ENCODE peak calls at places on chromosome 2, in eight cellular contexts. One of them, this sample, is unnamed.

GRCh38 chr2:44713170-44713569 is 228.3 kb upstream of the SIX3 start:
- DNase-seq in PC-3: no peak
- DNase-seq in Peyer's patch: no peak
- DNase-seq in mucosa of descending colon: peak
- DNase-seq in activated CD4-positive, CD25-positive, alpha-beta regulatory T cell treated with anti-CD3 and anti-CD28 coated beads, Interleukin-2, amount 50 U/mL, for 72 hours: no peak
- DNase-seq in ELR: no peak
- DNase-seq in astrocyte of the cerebellum: no peak
- DNase-seq in amygdala: no peak
- DNase-seq in this sample: no peak

GRCh38 chr2:172743143-172743542 is 7.5 kb downstream of the RAPGEF4 start:
- DNase-seq in PC-3: no peak
- DNase-seq in Peyer's patch: no peak
- DNase-seq in mucosa of descending colon: no peak
- DNase-seq in activated CD4-positive, CD25-positive, alpha-beta regulatory T cell treated with anti-CD3 and anti-CD28 coated beads, Interleukin-2, amount 50 U/mL, for 72 hours: no peak
- DNase-seq in ELR: no peak
- DNase-seq in astrocyte of the cerebellum: no peak
- DNase-seq in amygdala: no peak
- DNase-seq in this sample: no peak

GRCh38 chr2:168120730-168121129 is 126.7 kb downstream of the STK39 start:
- DNase-seq in PC-3: peak
- DNase-seq in Peyer's patch: no peak
- DNase-seq in mucosa of descending colon: no peak
- DNase-seq in activated CD4-positive, CD25-positive, alpha-beta regulatory T cell treated with anti-CD3 and anti-CD28 coated beads, Interleukin-2, amount 50 U/mL, for 72 hours: no peak
- DNase-seq in ELR: peak
- DNase-seq in astrocyte of the cerebellum: no peak
- DNase-seq in amygdala: no peak
- DNase-seq in this sample: no peak

GRCh38 chr2:127225186-127225960 is 5.3 kb upstream of the CYP27C1 start:
- DNase-seq in PC-3: peak
- DNase-seq in Peyer's patch: no peak
- DNase-seq in mucosa of descending colon: no peak
- DNase-seq in activated CD4-positive, CD25-positive, alpha-beta regulatory T cell treated with anti-CD3 and anti-CD28 coated beads, Interleukin-2, amount 50 U/mL, for 72 hours: no peak
- DNase-seq in ELR: peak
- DNase-seq in astrocyte of the cerebellum: peak
- DNase-seq in amygdala: no peak
- DNase-seq in this sample: peak

GRCh38 chr2:231245253-231246094 is 47.0 kb downstream of the ARMC9 start:
- DNase-seq in PC-3: peak
- DNase-seq in Peyer's patch: no peak
- DNase-seq in mucosa of descending colon: peak
- DNase-seq in activated CD4-positive, CD25-positive, alpha-beta regulatory T cell treated with anti-CD3 and anti-CD28 coated beads, Interleukin-2, amount 50 U/mL, for 72 hours: no peak
- DNase-seq in ELR: peak
- DNase-seq in astrocyte of the cerebellum: no peak
- DNase-seq in amygdala: no peak
- DNase-seq in this sample: no peak

GRCh38 chr2:219398721-219399333 is 11.1 kb upstream of the DNPEP start:
- DNase-seq in PC-3: peak
- DNase-seq in Peyer's patch: no peak
- DNase-seq in mucosa of descending colon: peak
- DNase-seq in activated CD4-positive, CD25-positive, alpha-beta regulatory T cell treated with anti-CD3 and anti-CD28 coated beads, Interleukin-2, amount 50 U/mL, for 72 hours: no peak
- DNase-seq in ELR: peak
- DNase-seq in astrocyte of the cerebellum: no peak
- DNase-seq in amygdala: no peak
- DNase-seq in this sample: peak

GRCh38 chr2:105977212-105977611 is 216.9 kb downstream of the UXS1 start:
- DNase-seq in PC-3: peak
- DNase-seq in Peyer's patch: no peak
- DNase-seq in mucosa of descending colon: no peak
- DNase-seq in activated CD4-positive, CD25-positive, alpha-beta regulatory T cell treated with anti-CD3 and anti-CD28 coated beads, Interleukin-2, amount 50 U/mL, for 72 hours: no peak
- DNase-seq in ELR: peak
- DNase-seq in astrocyte of the cerebellum: peak
- DNase-seq in amygdala: no peak
- DNase-seq in this sample: no peak

GRCh38 chr2:187917535-187917934 is 363.3 kb upstream of the TFPI start:
- DNase-seq in PC-3: peak
- DNase-seq in Peyer's patch: no peak
- DNase-seq in mucosa of descending colon: no peak
- DNase-seq in activated CD4-positive, CD25-positive, alpha-beta regulatory T cell treated with anti-CD3 and anti-CD28 coated beads, Interleukin-2, amount 50 U/mL, for 72 hours: no peak
- DNase-seq in ELR: peak
- DNase-seq in astrocyte of the cerebellum: peak
- DNase-seq in amygdala: no peak
- DNase-seq in this sample: no peak

GRCh38 chr2:105328281-105329196 is 996 bp downstream of the TGFBRAP1 start:
- DNase-seq in PC-3: peak
- DNase-seq in Peyer's patch: peak
- DNase-seq in mucosa of descending colon: peak
- DNase-seq in activated CD4-positive, CD25-positive, alpha-beta regulatory T cell treated with anti-CD3 and anti-CD28 coated beads, Interleukin-2, amount 50 U/mL, for 72 hours: peak
- DNase-seq in ELR: peak
- DNase-seq in astrocyte of the cerebellum: no peak
- DNase-seq in amygdala: no peak
- DNase-seq in this sample: peak

GRCh38 chr2:238108423-238109201 is 8.5 kb downstream of the ESPNL start:
- DNase-seq in PC-3: no peak
- DNase-seq in Peyer's patch: peak
- DNase-seq in mucosa of descending colon: no peak
- DNase-seq in activated CD4-positive, CD25-positive, alpha-beta regulatory T cell treated with anti-CD3 and anti-CD28 coated beads, Interleukin-2, amount 50 U/mL, for 72 hours: peak
- DNase-seq in ELR: no peak
- DNase-seq in astrocyte of the cerebellum: no peak
- DNase-seq in amygdala: no peak
- DNase-seq in this sample: no peak

GRCh38 chr2:135850811-135851668 is 14.1 kb upstream of the LCT start:
- DNase-seq in PC-3: no peak
- DNase-seq in Peyer's patch: no peak
- DNase-seq in mucosa of descending colon: no peak
- DNase-seq in activated CD4-positive, CD25-positive, alpha-beta regulatory T cell treated with anti-CD3 and anti-CD28 coated beads, Interleukin-2, amount 50 U/mL, for 72 hours: no peak
- DNase-seq in ELR: no peak
- DNase-seq in astrocyte of the cerebellum: no peak
- DNase-seq in amygdala: no peak
- DNase-seq in this sample: no peak

GRCh38 chr2:239443666-239444567 is 43.1 kb upstream of the HDAC4 start:
- DNase-seq in PC-3: peak
- DNase-seq in Peyer's patch: no peak
- DNase-seq in mucosa of descending colon: no peak
- DNase-seq in activated CD4-positive, CD25-positive, alpha-beta regulatory T cell treated with anti-CD3 and anti-CD28 coated beads, Interleukin-2, amount 50 U/mL, for 72 hours: no peak
- DNase-seq in ELR: peak
- DNase-seq in astrocyte of the cerebellum: no peak
- DNase-seq in amygdala: no peak
- DNase-seq in this sample: no peak

GRCh38 chr2:28538652-28539051 is 42.8 kb downstream of the PLB1 start:
- DNase-seq in PC-3: no peak
- DNase-seq in Peyer's patch: no peak
- DNase-seq in mucosa of descending colon: no peak
- DNase-seq in activated CD4-positive, CD25-positive, alpha-beta regulatory T cell treated with anti-CD3 and anti-CD28 coated beads, Interleukin-2, amount 50 U/mL, for 72 hours: no peak
- DNase-seq in ELR: no peak
- DNase-seq in astrocyte of the cerebellum: no peak
- DNase-seq in amygdala: no peak
- DNase-seq in this sample: no peak

GRCh38 chr2:237601453-237602116 is 11.1 kb upstream of the RAB17 start:
- DNase-seq in PC-3: no peak
- DNase-seq in Peyer's patch: no peak
- DNase-seq in mucosa of descending colon: no peak
- DNase-seq in activated CD4-positive, CD25-positive, alpha-beta regulatory T cell treated with anti-CD3 and anti-CD28 coated beads, Interleukin-2, amount 50 U/mL, for 72 hours: no peak
- DNase-seq in ELR: no peak
- DNase-seq in astrocyte of the cerebellum: no peak
- DNase-seq in amygdala: no peak
- DNase-seq in this sample: no peak

GRCh38 chr2:119283873-119284331 is 60.3 kb downstream of the STEAP3 start:
- DNase-seq in PC-3: peak
- DNase-seq in Peyer's patch: no peak
- DNase-seq in mucosa of descending colon: peak
- DNase-seq in activated CD4-positive, CD25-positive, alpha-beta regulatory T cell treated with anti-CD3 and anti-CD28 coated beads, Interleukin-2, amount 50 U/mL, for 72 hours: no peak
- DNase-seq in ELR: peak
- DNase-seq in astrocyte of the cerebellum: peak
- DNase-seq in amygdala: peak
- DNase-seq in this sample: peak

GRCh38 chr2:39483530-39483929 is 46.4 kb upstream of the MAP4K3 start:
- DNase-seq in PC-3: no peak
- DNase-seq in Peyer's patch: no peak
- DNase-seq in mucosa of descending colon: no peak
- DNase-seq in activated CD4-positive, CD25-positive, alpha-beta regulatory T cell treated with anti-CD3 and anti-CD28 coated beads, Interleukin-2, amount 50 U/mL, for 72 hours: no peak
- DNase-seq in ELR: no peak
- DNase-seq in astrocyte of the cerebellum: no peak
- DNase-seq in amygdala: no peak
- DNase-seq in this sample: no peak

GRCh38 chr2:102768892-102769291 is 7.1 kb downstream of the TMEM182 start:
- DNase-seq in PC-3: no peak
- DNase-seq in Peyer's patch: no peak
- DNase-seq in mucosa of descending colon: no peak
- DNase-seq in activated CD4-positive, CD25-positive, alpha-beta regulatory T cell treated with anti-CD3 and anti-CD28 coated beads, Interleukin-2, amount 50 U/mL, for 72 hours: no peak
- DNase-seq in ELR: no peak
- DNase-seq in astrocyte of the cerebellum: no peak
- DNase-seq in amygdala: no peak
- DNase-seq in this sample: no peak

GRCh38 chr2:45055261-45055660 is 46.0 kb upstream of the SIX2 start:
- DNase-seq in PC-3: no peak
- DNase-seq in Peyer's patch: no peak
- DNase-seq in mucosa of descending colon: no peak
- DNase-seq in activated CD4-positive, CD25-positive, alpha-beta regulatory T cell treated with anti-CD3 and anti-CD28 coated beads, Interleukin-2, amount 50 U/mL, for 72 hours: no peak
- DNase-seq in ELR: no peak
- DNase-seq in astrocyte of the cerebellum: no peak
- DNase-seq in amygdala: no peak
- DNase-seq in this sample: peak

GRCh38 chr2:25160376-25160775 is 8.0 kb downstream of the POMC start:
- DNase-seq in PC-3: no peak
- DNase-seq in Peyer's patch: no peak
- DNase-seq in mucosa of descending colon: no peak
- DNase-seq in activated CD4-positive, CD25-positive, alpha-beta regulatory T cell treated with anti-CD3 and anti-CD28 coated beads, Interleukin-2, amount 50 U/mL, for 72 hours: no peak
- DNase-seq in ELR: no peak
- DNase-seq in astrocyte of the cerebellum: no peak
- DNase-seq in amygdala: no peak
- DNase-seq in this sample: no peak

GRCh38 chr2:58594175-58594574 is 353.1 kb upstream of the FANCL start:
- DNase-seq in PC-3: peak
- DNase-seq in Peyer's patch: no peak
- DNase-seq in mucosa of descending colon: no peak
- DNase-seq in activated CD4-positive, CD25-positive, alpha-beta regulatory T cell treated with anti-CD3 and anti-CD28 coated beads, Interleukin-2, amount 50 U/mL, for 72 hours: no peak
- DNase-seq in ELR: peak
- DNase-seq in astrocyte of the cerebellum: no peak
- DNase-seq in amygdala: no peak
- DNase-seq in this sample: no peak

GRCh38 chr2:119764832-119765231 is 5.1 kb downstream of the PTPN4 start:
- DNase-seq in PC-3: peak
- DNase-seq in Peyer's patch: no peak
- DNase-seq in mucosa of descending colon: no peak
- DNase-seq in activated CD4-positive, CD25-positive, alpha-beta regulatory T cell treated with anti-CD3 and anti-CD28 coated beads, Interleukin-2, amount 50 U/mL, for 72 hours: no peak
- DNase-seq in ELR: no peak
- DNase-seq in astrocyte of the cerebellum: no peak
- DNase-seq in amygdala: no peak
- DNase-seq in this sample: no peak

GRCh38 chr2:16034151-16034974 is 94.0 kb downstream of the MYCN start:
- DNase-seq in PC-3: no peak
- DNase-seq in Peyer's patch: no peak
- DNase-seq in mucosa of descending colon: no peak
- DNase-seq in activated CD4-positive, CD25-positive, alpha-beta regulatory T cell treated with anti-CD3 and anti-CD28 coated beads, Interleukin-2, amount 50 U/mL, for 72 hours: no peak
- DNase-seq in ELR: no peak
- DNase-seq in astrocyte of the cerebellum: no peak
- DNase-seq in amygdala: no peak
- DNase-seq in this sample: no peak

This sample was measured in fibroblast of gingiva.